ENCODE peak calls at places on chromosomes 12 and 14, in six cellular contexts. One of them, this sample, is unnamed.
A peak's percentile ranks its signal among the peaks of the same experiment; 100 is the strongest.

GRCh38 chr14:65228956-65229355 is 126.6 kb upstream of the MAX start:
- ATAC-seq in upper lobe of left lung: no peak
- ATAC-seq in HCT116: no peak
- ATAC-seq in HepG2: no peak
- ATAC-seq in GM12878: no peak
- ATAC-seq in Panc1: no peak
- ATAC-seq in this sample: no peak

GRCh38 chr12:109053382-109054123 is 1.2 kb downstream of the USP30 start:
- ATAC-seq in upper lobe of left lung: peak; percentile 8
- ATAC-seq in HCT116: no peak
- ATAC-seq in HepG2: peak; percentile 59
- ATAC-seq in GM12878: peak; percentile 81
- ATAC-seq in Panc1: no peak
- ATAC-seq in this sample: no peak

GRCh38 chr12:112848972-112849371 is 57.4 kb downstream of the RPH3A start:
- ATAC-seq in upper lobe of left lung: no peak
- ATAC-seq in HCT116: no peak
- ATAC-seq in HepG2: no peak
- ATAC-seq in GM12878: no peak
- ATAC-seq in Panc1: no peak
- ATAC-seq in this sample: no peak

GRCh38 chr12:125533434-125534029 is 468.3 kb downstream of the AACS start:
- ATAC-seq in upper lobe of left lung: peak; percentile 43
- ATAC-seq in HCT116: peak; percentile 97
- ATAC-seq in HepG2: peak; percentile 98
- ATAC-seq in GM12878: peak; percentile 94
- ATAC-seq in Panc1: peak; percentile 90
- ATAC-seq in this sample: peak; percentile 39

GRCh38 chr12:114405449-114406271 is at the start of gene TBX5:
- ATAC-seq in upper lobe of left lung: peak; percentile 27
- ATAC-seq in HCT116: no peak
- ATAC-seq in HepG2: no peak
- ATAC-seq in GM12878: no peak
- ATAC-seq in Panc1: no peak
- ATAC-seq in this sample: peak; percentile 32

GRCh38 chr12:108306506-108306905 is 32.6 kb downstream of the CMKLR1 start:
- ATAC-seq in upper lobe of left lung: no peak
- ATAC-seq in HCT116: no peak
- ATAC-seq in HepG2: no peak
- ATAC-seq in GM12878: no peak
- ATAC-seq in Panc1: no peak
- ATAC-seq in this sample: no peak

GRCh38 chr12:127270193-127270592 is 996.8 kb upstream of the TMEM132C start:
- ATAC-seq in upper lobe of left lung: peak; percentile 66
- ATAC-seq in HCT116: no peak
- ATAC-seq in HepG2: no peak
- ATAC-seq in GM12878: no peak
- ATAC-seq in Panc1: no peak
- ATAC-seq in this sample: peak; percentile 69

GRCh38 chr12:120264511-120265202 is 873 bp downstream of the PXN start:
- ATAC-seq in upper lobe of left lung: no peak
- ATAC-seq in HCT116: no peak
- ATAC-seq in HepG2: peak; percentile 12
- ATAC-seq in GM12878: no peak
- ATAC-seq in Panc1: peak; percentile 7
- ATAC-seq in this sample: no peak

GRCh38 chr12:91311081-91311480 is 128.5 kb upstream of the DCN start:
- ATAC-seq in upper lobe of left lung: no peak
- ATAC-seq in HCT116: no peak
- ATAC-seq in HepG2: no peak
- ATAC-seq in GM12878: no peak
- ATAC-seq in Panc1: no peak
- ATAC-seq in this sample: no peak

GRCh38 chr12:132338781-132339180 is 9.4 kb upstream of the GALNT9 start:
- ATAC-seq in upper lobe of left lung: no peak
- ATAC-seq in HCT116: no peak
- ATAC-seq in HepG2: no peak
- ATAC-seq in GM12878: no peak
- ATAC-seq in Panc1: no peak
- ATAC-seq in this sample: no peak
- H3K9me3 ChIP-seq in upper lobe of left lung: no peaks in the 10 kb centered on the region
- H3K9me3 ChIP-seq in HCT116: no peaks in the 10 kb centered on the region
- H3K9me3 ChIP-seq in HepG2: no peaks in the 10 kb centered on the region
- H3K9me3 ChIP-seq in GM12878: no peaks in the 10 kb centered on the region
- H3K9me3 ChIP-seq in Panc1: no peaks in the 10 kb centered on the region
- H3K9me3 ChIP-seq in this sample: no peaks in the 10 kb centered on the region

DNA sequence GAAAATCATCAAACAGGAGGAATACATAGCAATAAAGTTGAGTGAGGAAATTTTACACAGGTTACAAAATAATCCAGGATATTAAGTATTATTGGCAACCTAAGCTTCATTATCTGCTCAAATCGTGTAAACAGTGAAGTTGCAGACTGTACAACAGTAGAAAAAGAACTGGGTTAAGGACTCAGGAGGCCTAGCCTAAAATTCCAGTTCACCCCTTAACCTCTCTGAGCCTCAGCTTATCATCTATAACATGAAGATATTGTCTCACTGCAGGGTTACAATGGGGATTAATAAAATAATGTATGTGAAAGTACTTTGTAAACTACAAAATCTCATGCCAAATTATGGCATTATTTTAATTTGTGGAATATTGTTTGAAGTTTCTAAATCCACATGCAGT is 26.0 kb downstream of the DDHD1 start:
- ATAC-seq in upper lobe of left lung: no peak
- ATAC-seq in HCT116: no peak
- ATAC-seq in HepG2: no peak
- ATAC-seq in GM12878: peak; percentile 43
- ATAC-seq in Panc1: no peak
- ATAC-seq in this sample: no peak
- H3K4me3 ChIP-seq in upper lobe of left lung: no peak overlapping the region
- H3K4me3 ChIP-seq in HCT116: no peak overlapping the region
- H3K4me3 ChIP-seq in HepG2: no peak overlapping the region
- H3K4me3 ChIP-seq in GM12878: peak overlapping the region; percentile 20
- H3K4me3 ChIP-seq in Panc1: no peak overlapping the region
- H3K4me3 ChIP-seq in this sample: peak overlapping the region; percentile 17

DNA sequence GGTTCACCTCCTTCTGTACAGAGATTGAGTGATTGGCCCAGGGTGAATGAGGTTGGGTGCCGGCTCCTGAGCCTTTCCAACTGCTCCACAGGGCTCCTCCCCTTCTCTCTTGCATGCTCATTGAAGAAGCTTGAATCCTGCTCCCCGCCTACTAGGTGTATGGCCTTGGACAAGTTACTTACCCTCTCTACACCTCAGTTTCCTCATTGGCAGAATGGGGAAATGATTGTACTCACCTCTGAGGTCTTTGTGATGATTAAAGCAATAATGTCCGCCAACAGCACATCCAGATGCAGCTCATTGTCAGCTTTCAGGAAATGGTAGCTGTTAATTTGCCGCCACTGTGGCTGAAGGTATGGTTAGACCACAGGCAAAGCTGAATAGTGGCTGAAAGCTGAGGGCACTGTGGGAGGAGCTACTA is 174.1 kb downstream of the CRADD start:
- ATAC-seq in upper lobe of left lung: no peak
- ATAC-seq in HCT116: no peak
- ATAC-seq in HepG2: no peak
- ATAC-seq in GM12878: no peak
- ATAC-seq in Panc1: no peak
- ATAC-seq in this sample: no peak
- TF ChIP-seq POLR2AphosphoS5 in upper lobe of left lung: no peak
- TF ChIP-seq POLR2AphosphoS5 in HCT116: no peak
- TF ChIP-seq POLR2AphosphoS5 in HepG2: no peak
- TF ChIP-seq POLR2AphosphoS5 in GM12878: no peak
- TF ChIP-seq POLR2AphosphoS5 in Panc1: no peak
- TF ChIP-seq POLR2AphosphoS5 in this sample: no peak

DNA sequence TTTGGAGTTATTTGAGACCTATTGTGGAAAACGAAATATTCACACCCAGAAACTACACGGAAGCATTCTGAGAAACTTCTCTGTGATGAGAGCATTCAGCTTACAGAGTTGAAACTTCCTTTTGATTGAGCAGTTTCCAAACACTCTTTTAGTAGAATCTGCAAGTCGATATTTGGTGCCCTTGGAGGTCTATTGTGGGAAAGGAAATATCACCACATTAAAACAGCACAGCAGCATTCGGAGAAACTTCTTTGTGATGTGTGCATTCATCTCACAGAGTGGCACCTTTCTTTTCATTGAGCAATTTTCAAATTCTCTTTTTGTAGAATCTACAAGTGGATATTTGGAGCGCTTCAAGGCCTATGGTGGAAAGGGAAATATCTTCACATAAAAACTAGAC is 595.7 kb upstream of the ALG10B start:
- ATAC-seq in upper lobe of left lung: no peak
- ATAC-seq in HCT116: no peak
- ATAC-seq in HepG2: no peak
- ATAC-seq in GM12878: no peak
- ATAC-seq in Panc1: no peak
- ATAC-seq in this sample: no peak
- H3K9me3 ChIP-seq in upper lobe of left lung: no peaks in the 10 kb centered on the region
- H3K9me3 ChIP-seq in HCT116: no peaks in the 10 kb centered on the region
- H3K9me3 ChIP-seq in HepG2: peaks cover 93% of the 10 kb centered on the region
- H3K9me3 ChIP-seq in GM12878: no peaks in the 10 kb centered on the region
- H3K9me3 ChIP-seq in Panc1: no peaks in the 10 kb centered on the region
- H3K9me3 ChIP-seq in this sample: no peaks in the 10 kb centered on the region

DNA sequence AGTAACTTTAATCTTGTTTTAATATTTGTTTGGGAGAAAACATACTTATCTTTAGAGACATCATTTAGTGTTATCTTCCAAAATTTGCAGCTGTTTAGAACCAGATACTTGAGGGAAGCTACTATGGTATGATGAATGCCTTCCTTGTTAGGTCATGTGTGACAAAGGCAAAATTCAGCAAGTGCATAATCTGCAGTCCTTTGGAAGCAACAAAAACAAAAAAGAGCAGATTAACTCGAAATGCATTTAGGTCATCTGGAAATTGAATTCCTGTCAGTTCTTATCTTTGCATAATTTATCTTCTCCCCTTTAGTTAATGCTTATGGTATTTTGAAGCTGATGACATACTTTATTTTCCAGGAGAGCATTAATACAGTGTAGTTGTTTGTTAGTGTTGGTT is 3.5 kb downstream of the FBXO34 start:
- ATAC-seq in upper lobe of left lung: no peak
- ATAC-seq in HCT116: no peak
- ATAC-seq in HepG2: no peak
- ATAC-seq in GM12878: no peak
- ATAC-seq in Panc1: no peak
- ATAC-seq in this sample: no peak
- H3K4me3 ChIP-seq in upper lobe of left lung: no peak overlapping the region
- H3K4me3 ChIP-seq in HCT116: no peak overlapping the region
- H3K4me3 ChIP-seq in HepG2: no peak overlapping the region
- H3K4me3 ChIP-seq in GM12878: peak overlapping the region; percentile 33
- H3K4me3 ChIP-seq in Panc1: no peak overlapping the region
- H3K4me3 ChIP-seq in this sample: no peak overlapping the region

GRCh38 chr14:34426313-34427295 is 35.4 kb downstream of the SPTSSA start:
- ATAC-seq in upper lobe of left lung: no peak
- ATAC-seq in HCT116: no peak
- ATAC-seq in HepG2: peak; percentile 15
- ATAC-seq in GM12878: no peak
- ATAC-seq in Panc1: no peak
- ATAC-seq in this sample: no peak
- TF ChIP-seq POLR2AphosphoS5 in upper lobe of left lung: no peak
- TF ChIP-seq POLR2AphosphoS5 in HCT116: no peak
- TF ChIP-seq POLR2AphosphoS5 in HepG2: no peak
- TF ChIP-seq POLR2AphosphoS5 in GM12878: no peak
- TF ChIP-seq POLR2AphosphoS5 in Panc1: no peak
- TF ChIP-seq POLR2AphosphoS5 in this sample: no peak

DNA sequence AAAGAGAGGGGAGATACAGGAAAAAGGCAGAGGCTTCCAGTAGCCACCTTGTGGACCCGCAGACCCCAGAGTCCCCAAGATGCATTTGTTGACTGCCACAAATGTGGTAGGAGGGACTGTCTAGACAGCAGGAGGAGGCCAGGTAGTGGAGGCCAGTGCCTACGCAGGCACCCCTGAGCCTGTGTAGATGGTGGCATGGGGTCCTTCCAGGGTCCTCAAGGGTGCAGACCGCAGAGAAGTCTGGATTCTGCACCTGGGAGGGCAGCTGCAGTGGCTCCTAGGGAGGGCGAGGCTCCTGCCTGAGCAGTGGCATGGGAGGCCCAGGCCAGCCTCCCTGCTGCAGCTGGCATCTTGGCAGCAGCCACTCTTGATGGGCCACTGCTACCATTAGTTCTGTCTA is 119.7 kb downstream of the NTS start:
- ATAC-seq in upper lobe of left lung: no peak
- ATAC-seq in HCT116: no peak
- ATAC-seq in HepG2: no peak
- ATAC-seq in GM12878: no peak
- ATAC-seq in Panc1: no peak
- ATAC-seq in this sample: no peak
- H3K9me3 ChIP-seq in upper lobe of left lung: peaks cover 4% of the 10 kb centered on the region
- H3K9me3 ChIP-seq in HCT116: no peaks in the 10 kb centered on the region
- H3K9me3 ChIP-seq in HepG2: peaks cover 44% of the 10 kb centered on the region
- H3K9me3 ChIP-seq in GM12878: no peaks in the 10 kb centered on the region
- H3K9me3 ChIP-seq in Panc1: peaks cover 4% of the 10 kb centered on the region
- H3K9me3 ChIP-seq in this sample: no peaks in the 10 kb centered on the region

GRCh38 chr14:70917633-70918032 is 10.4 kb downstream of the PCNX1 start:
- ATAC-seq in upper lobe of left lung: no peak
- ATAC-seq in HCT116: no peak
- ATAC-seq in HepG2: no peak
- ATAC-seq in GM12878: no peak
- ATAC-seq in Panc1: no peak
- ATAC-seq in this sample: no peak
- H3K4me3 ChIP-seq in upper lobe of left lung: no peak overlapping the region
- H3K4me3 ChIP-seq in HCT116: no peak overlapping the region
- H3K4me3 ChIP-seq in HepG2: no peak overlapping the region
- H3K4me3 ChIP-seq in GM12878: no peak overlapping the region
- H3K4me3 ChIP-seq in Panc1: no peak overlapping the region
- H3K4me3 ChIP-seq in this sample: no peak overlapping the region

GRCh38 chr14:75906680-75907280 is 75.0 kb downstream of the TGFB3 start:
- ATAC-seq in upper lobe of left lung: peak; percentile 81
- ATAC-seq in HCT116: peak; percentile 69
- ATAC-seq in HepG2: no peak
- ATAC-seq in GM12878: peak; percentile 73
- ATAC-seq in Panc1: no peak
- ATAC-seq in this sample: peak; percentile 72
- TF ChIP-seq POLR2AphosphoS5 in upper lobe of left lung: no peak
- TF ChIP-seq POLR2AphosphoS5 in HCT116: no peak
- TF ChIP-seq POLR2AphosphoS5 in HepG2: no peak
- TF ChIP-seq POLR2AphosphoS5 in GM12878: no peak
- TF ChIP-seq POLR2AphosphoS5 in Panc1: no peak
- TF ChIP-seq POLR2AphosphoS5 in this sample: no peak

This sample was measured in gastroesophageal sphincter.